ENCODE peak calls at places on chromosomes 12 and 14, in seven cellular contexts. T is transverse colon, G is thyroid gland, Q is adrenal gland, M is sigmoid colon, C is GM12878, B is heart left ventricle. Y is an unnamed sample.
A peak's percentile ranks its signal among the peaks of the same experiment; 100 is the strongest.

GRCh38 chr14:100629696-100630095 is 42.5 kb upstream of the BEGAIN start:
- DNase-seq in T (no peak), G (no peak), Q (no peak), M (no peak), C (no peak), B (no peak), Y (no peak)

GRCh38 chr12:49342914-49343731 is 3.6 kb upstream of the DNAJC22 start:
- DNase-seq in T (no peak), G (no peak), Q (no peak), M (peak; percentile 65), C (no peak), B (no peak), Y (no peak)

GRCh38 chr12:117499759-117500485 is 138.5 kb upstream of the NOS1 start:
- DNase-seq in T (no peak), G (peak; percentile 59), Q (no peak), M (no peak), C (no peak), B (no peak), Y (no peak)

GRCh38 chr12:563250-563781 is 99.9 kb downstream of the NINJ2 start:
- DNase-seq in T (no peak), G (no peak), Q (no peak), M (no peak), C (no peak), B (no peak), Y (no peak)

GRCh38 chr14:75390183-75390582 is 37.6 kb upstream of the JDP2 start:
- DNase-seq in T (no peak), G (no peak), Q (no peak), M (no peak), C (no peak), B (no peak), Y (no peak)

GRCh38 chr12:94689002-94689645 is 38.8 kb upstream of the TMCC3 start:
- DNase-seq in T (no peak), G (no peak), Q (no peak), M (no peak), C (no peak), B (no peak), Y (no peak)

GRCh38 chr12:49987620-49988303 is 15.0 kb downstream of the AQP6 start:
- DNase-seq in T (no peak), G (no peak), Q (no peak), M (peak; percentile 69), C (no peak), B (no peak), Y (no peak)

GRCh38 chr12:113246478-113247122 is 25.3 kb downstream of the TPCN1 start:
- DNase-seq in T (no peak), G (no peak), Q (no peak), M (no peak), C (no peak), B (no peak), Y (no peak)

GRCh38 chr12:94207467-94208432 is 59.4 kb downstream of the PLXNC1 start:
- DNase-seq in T (peak; percentile 41), G (no peak), Q (peak; percentile 22), M (no peak), C (peak; percentile 89), B (no peak), Y (no peak)

GRCh38 chr12:94721173-94721572 is 70.8 kb upstream of the TMCC3 start:
- DNase-seq in T (no peak), G (no peak), Q (no peak), M (no peak), C (peak; percentile 75), B (no peak), Y (no peak)

GRCh38 chr12:47808574-47809380 is 10.9 kb downstream of the HDAC7 start:
- DNase-seq in T (peak; percentile 38), G (no peak), Q (no peak), M (no peak), C (no peak), B (no peak), Y (no peak)

GRCh38 chr12:115020091-115020490 is 336.1 kb upstream of the TBX3 start:
- DNase-seq in T (no peak), G (no peak), Q (no peak), M (no peak), C (no peak), B (no peak), Y (no peak)

GRCh38 chr12:46459881-46460545 is 87.4 kb upstream of the SLC38A2 start:
- DNase-seq in T (peak; percentile 14), G (no peak), Q (no peak), M (no peak), C (no peak), B (peak; percentile 13), Y (no peak)

GRCh38 chr14:95315156-95315555 is 4.6 kb downstream of the CLMN start:
- DNase-seq in T (no peak), G (no peak), Q (no peak), M (no peak), C (no peak), B (no peak), Y (no peak)

GRCh38 chr14:41925409-41925808 is 318.7 kb downstream of the LRFN5 start:
- DNase-seq in T (no peak), G (no peak), Q (no peak), M (no peak), C (no peak), B (no peak), Y (no peak)

GRCh38 chr14:20262642-20263128 is 23.6 kb downstream of the OR11H4 start:
- DNase-seq in T (no peak), G (no peak), Q (no peak), M (no peak), C (peak; percentile 43), B (no peak), Y (no peak)

GRCh38 chr12:12839886-12840285 is 26.7 kb downstream of the DDX47 start:
- DNase-seq in T (peak; percentile 87), G (no peak), Q (peak; percentile 85), M (no peak), C (no peak), B (no peak), Y (no peak)

GRCh38 chr14:60353410-60353809 is 104.4 kb downstream of the PPM1A start:
- DNase-seq in T (no peak), G (no peak), Q (no peak), M (no peak), C (no peak), B (no peak), Y (no peak)

GRCh38 chr12:47214771-47215170 is 135.0 kb upstream of the AMIGO2 start:
- DNase-seq in T (no peak), G (no peak), Q (no peak), M (no peak), C (no peak), B (no peak), Y (no peak)

GRCh38 chr12:87317302-87317701 is 711.9 kb downstream of the C12orf50 start:
- DNase-seq in T (no peak), G (no peak), Q (no peak), M (no peak), C (no peak), B (no peak), Y (no peak)

GRCh38 chr14:71141701-71142374 is 234.6 kb downstream of the PCNX1 start:
- DNase-seq in T (no peak), G (no peak), Q (no peak), M (no peak), C (no peak), B (no peak), Y (no peak)

GRCh38 chr12:104720346-104721064 is 237.6 kb downstream of the SLC41A2 start:
- DNase-seq in T (peak; percentile 58), G (no peak), Q (no peak), M (no peak), C (no peak), B (no peak), Y (no peak)

GRCh38 chr14:34676516-34677211 is 37.7 kb downstream of the CFL2 start:
- DNase-seq in T (no peak), G (peak; percentile 9), Q (no peak), M (no peak), C (no peak), B (no peak), Y (no peak)

DNA sequence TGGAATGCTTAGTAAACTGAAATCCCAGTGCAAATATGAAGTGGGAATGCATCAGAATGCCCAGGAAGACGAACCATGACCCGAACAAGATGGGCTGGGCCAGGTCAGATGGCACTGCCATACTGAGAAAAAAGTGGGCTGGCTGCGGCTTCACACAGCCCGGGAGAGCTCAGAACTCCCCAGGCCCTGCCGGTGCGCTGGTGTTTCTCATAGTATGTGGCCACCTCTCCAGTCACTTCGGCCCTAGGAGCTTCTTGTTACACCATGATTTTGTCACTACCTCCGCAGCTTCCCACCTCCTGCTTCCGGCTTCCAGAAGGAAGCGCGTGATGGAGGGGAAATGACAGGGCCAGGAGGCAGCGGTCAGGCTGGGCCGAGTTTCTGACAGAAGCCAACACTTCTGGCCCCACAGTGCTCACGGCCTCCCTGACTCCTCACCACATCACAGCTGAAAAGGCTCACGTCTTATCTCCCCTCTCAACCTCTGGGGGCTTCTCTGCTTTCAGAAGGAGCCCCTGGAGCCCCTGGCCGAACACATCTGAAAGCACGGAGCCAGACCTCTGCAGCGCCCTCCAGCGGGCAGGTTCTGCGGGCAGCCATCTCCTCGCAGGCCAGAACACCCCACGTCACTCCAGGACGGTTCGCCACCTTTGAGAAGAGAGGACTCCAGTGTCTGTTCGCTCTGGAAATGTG is 30.7 kb downstream of the DAD1 start:
- DNase-seq in T (no peak), G (peak; percentile 20), Q (no peak), M (no peak), C (no peak), B (no peak), Y (no peak)
- TF ChIP-seq CTCF in T (peak; percentile 11), G (no peak), Q (no peak), M (no peak), C (peak; percentile 72), B (no peak), Y (no peak)

GRCh38 chr12:122527478-122527944 is 462 bp downstream of the KNTC1 start:
- DNase-seq in T (peak; percentile 20), G (no peak), Q (no peak), M (no peak), C (no peak), B (no peak), Y (no peak)
- TF ChIP-seq POLR2A in T (no peak), G (no peak), Q (no peak), M (no peak), C (no peak), B (no peak), Y (no peak)

GRCh38 chr12:2581293-2582045 is 213.3 kb upstream of the FKBP4 start:
- DNase-seq in T (no peak), G (no peak), Q (no peak), M (peak; percentile 50), C (no peak), B (no peak), Y (no peak)
- TF ChIP-seq CTCF in T (no peak), G (no peak), Q (no peak), M (no peak), C (no peak), B (no peak), Y (no peak)

DNA sequence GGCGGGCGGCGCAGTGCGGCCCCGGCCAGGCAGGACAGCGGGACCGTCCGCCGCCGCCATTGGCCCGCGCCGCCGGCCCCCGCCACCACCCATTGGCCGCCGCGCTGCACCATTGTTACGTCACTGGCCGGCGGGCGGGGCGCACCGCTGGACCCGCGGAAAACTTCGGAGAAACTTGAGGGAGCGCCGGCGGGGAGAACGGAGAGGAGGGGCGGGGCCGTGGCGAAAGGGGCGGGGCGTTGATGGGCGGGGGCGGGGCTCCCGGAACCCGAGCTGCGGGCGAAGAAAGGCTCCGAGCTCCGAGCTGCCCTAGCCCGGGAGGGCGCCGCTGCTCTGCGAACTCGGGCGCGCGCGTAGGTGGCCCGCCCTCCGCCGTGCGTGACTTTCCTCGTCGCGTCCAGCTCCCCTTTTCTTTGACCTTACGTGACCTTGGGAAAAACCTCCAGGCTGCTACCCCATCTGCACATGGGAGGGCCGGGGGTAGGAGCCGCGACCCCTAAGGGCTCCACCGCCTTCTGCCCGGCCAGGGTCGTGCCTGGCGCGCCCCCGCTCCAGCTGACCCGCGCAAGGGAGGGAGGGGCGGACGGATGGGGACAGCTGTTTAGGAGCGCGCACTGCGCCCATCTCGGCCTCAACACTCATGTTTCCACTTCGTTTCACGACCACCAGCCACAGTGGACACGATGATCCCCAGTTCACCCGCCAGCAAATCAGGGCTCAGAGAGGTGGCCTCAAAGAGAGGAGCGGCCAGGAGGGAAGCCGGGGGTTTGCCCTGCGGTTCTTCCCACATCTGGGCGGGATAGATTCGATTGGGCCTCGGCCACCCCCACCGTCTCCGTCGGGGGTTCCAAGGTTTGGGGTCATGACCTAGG is at the start of gene ANKRD9:
- DNase-seq in T (peak; percentile 97), G (peak; percentile 95), Q (peak; percentile 96), M (peak; percentile 98), C (peak; percentile 30), B (peak; percentile 97), Y (peak; percentile 93)
- TF ChIP-seq POLR2A in T (peak; percentile 82), G (peak; percentile 60), Q (no peak), M (peak; percentile 70), C (peak; percentile 54), B (no peak), Y (no peak)

Y was measured in tibial nerve.